ENCODE peak calls at places on chromosomes 5 and 9, in ten cellular contexts. X is T-helper 17 cell; Y is bronchial epithelial cell; F is GM23248; I is activated CD8-positive, alpha-beta T cell treated with anti-CD3 and anti-CD28 coated beads for 36 hours; V is T-helper 2 cell; R is caudate nucleus; W is adipocyte; N is NCI-H510A treated with DMSO at 0.1 percent for 48 hours; E is cardiac septum. U is an unnamed sample.

GRCh38 chr5:14063117-14063516 is 80.0 kb upstream of the TRIO start:
- DNase-seq in W (peak; percentile 19), X (no peak), F (peak; percentile 61), N (no peak), V (no peak), E (no peak), Y (peak; percentile 23), I (no peak), R (no peak), U (no peak)

GRCh38 chr9:77163889-77164288 is 13.4 kb upstream of the VPS13A start:
- DNase-seq in X (no peak), F (peak; percentile 91), W (peak; percentile 71), I (no peak), E (no peak), R (no peak), V (no peak), N (no peak), Y (peak; percentile 87), U (no peak)

GRCh38 chr5:23136958-23137357 is 283.8 kb upstream of the CDH12 start:
- DNase-seq in X (no peak), E (no peak), R (no peak), W (no peak), I (no peak), Y (no peak), F (no peak), N (no peak), V (no peak), U (no peak)

GRCh38 chr5:7815757-7816534 is 35.0 kb downstream of the CFAP90 start:
- DNase-seq in F (peak; percentile 81), X (peak; percentile 49), E (peak; percentile 89), W (peak; percentile 58), N (peak; percentile 69), I (peak; percentile 76), Y (peak; percentile 15), R (peak; percentile 34), V (peak; percentile 42), U (peak; percentile 26)

GRCh38 chr5:175772747-175773533 is 98.4 kb upstream of the CPLX2 start:
- DNase-seq in E (no peak), N (no peak), V (no peak), Y (no peak), W (no peak), I (no peak), X (no peak), F (no peak), R (no peak), U (no peak)

GRCh38 chr9:21558627-21559401 is 76.7 kb upstream of the IFNE start:
- DNase-seq in W (peak; percentile 65), X (no peak), I (peak; percentile 27), F (peak; percentile 70), R (no peak), E (no peak), N (no peak), Y (peak; percentile 20), V (no peak), U (no peak)

GRCh38 chr5:98772415-98773213 is 849 bp upstream of the RGMB start:
- DNase-seq in W (peak; percentile 91), F (peak; percentile 56), Y (peak; percentile 86), X (peak; percentile 53), V (peak; percentile 65), R (peak; percentile 75), E (no peak), I (peak; percentile 61), N (peak; percentile 64), U (peak; percentile 81)

GRCh38 chr9:129815278-129815677 is 8.7 kb downstream of the TOR1A start:
- DNase-seq in X (no peak), F (no peak), Y (no peak), W (no peak), E (no peak), R (no peak), V (no peak), N (no peak), I (no peak), U (no peak)

GRCh38 chr9:270657-271237 is 56.1 kb downstream of the DOCK8 start:
- DNase-seq in F (no peak), I (no peak), N (no peak), Y (no peak), W (no peak), R (no peak), X (no peak), E (no peak), V (no peak), U (no peak)

GRCh38 chr5:151038801-151039238 is 18.4 kb downstream of the GPX3 start:
- DNase-seq in I (peak; percentile 56), Y (peak; percentile 85), E (no peak), R (peak; percentile 55), V (no peak), F (peak; percentile 81), X (no peak), N (no peak), W (no peak), U (no peak)

GRCh38 chr5:82909816-82910215 is 167.4 kb downstream of the TMEM167A start:
- DNase-seq in I (no peak), Y (no peak), V (no peak), W (no peak), R (no peak), E (no peak), N (no peak), X (no peak), F (no peak), U (no peak)

GRCh38 chr5:139561655-139562451 is 714 bp downstream of the UBE2D2 start:
- DNase-seq in I (peak; percentile 63), X (no peak), N (peak; percentile 53), Y (peak; percentile 29), F (peak; percentile 73), E (peak; percentile 77), R (peak; percentile 39), W (peak; percentile 76), V (no peak), U (no peak)

GRCh38 chr5:53942724-53943123 is 367.6 kb downstream of the ARL15 start:
- DNase-seq in F (peak; percentile 28), N (no peak), E (no peak), V (no peak), Y (peak; percentile 72), X (no peak), W (no peak), R (no peak), I (no peak), U (no peak)

GRCh38 chr5:35803221-35803651 is 53.5 kb upstream of the IL7R start:
- DNase-seq in V (no peak), N (no peak), F (peak; percentile 87), I (no peak), X (no peak), R (peak; percentile 47), Y (no peak), E (no peak), W (peak; percentile 73), U (peak; percentile 10)

GRCh38 chr5:115284021-115284420 is 12.4 kb downstream of the CCDC112 start:
- DNase-seq in W (no peak), X (no peak), I (no peak), Y (no peak), R (no peak), V (no peak), F (no peak), N (no peak), E (no peak), U (no peak)

GRCh38 chr5:9423611-9424010 is 122.3 kb downstream of the SEMA5A start:
- DNase-seq in R (no peak), E (no peak), I (no peak), F (peak; percentile 63), W (peak; percentile 31), N (no peak), Y (no peak), X (no peak), V (no peak), U (no peak)

GRCh38 chr5:126965487-126965886 is 64.9 kb downstream of the MARCHF3 start:
- DNase-seq in I (no peak), E (no peak), N (no peak), W (no peak), X (no peak), Y (peak; percentile 22), F (peak; percentile 4), R (no peak), V (no peak), U (no peak)

GRCh38 chr5:166961028-166961427 is 1330.4 kb upstream of the WWC1 start:
- DNase-seq in V (no peak), I (no peak), Y (no peak), R (no peak), W (no peak), X (no peak), E (no peak), F (peak; percentile 3), N (no peak), U (peak; percentile 17)

GRCh38 chr5:57488308-57488955 is 5.8 kb upstream of the ACTBL2 start:
- DNase-seq in Y (peak; percentile 49), R (no peak), E (no peak), X (no peak), I (no peak), N (no peak), V (no peak), W (no peak), F (peak; percentile 73), U (no peak)

GRCh38 chr9:93907551-93908199 is 47.5 kb downstream of the BARX1 start:
- DNase-seq in V (no peak), I (no peak), N (no peak), E (peak; percentile 20), R (no peak), F (no peak), Y (no peak), X (no peak), W (no peak), U (no peak)

GRCh38 chr5:77560677-77561263 is 68.7 kb upstream of the WDR41 start:
- DNase-seq in R (no peak), W (peak; percentile 72), E (no peak), V (no peak), F (peak; percentile 70), Y (peak; percentile 51), N (peak; percentile 20), I (no peak), X (no peak), U (peak; percentile 40)

GRCh38 chr9:135126480-135127187 is 39.2 kb downstream of the OLFM1 start:
- DNase-seq in F (peak; percentile 73), E (no peak), V (no peak), I (no peak), W (no peak), N (no peak), R (no peak), X (no peak), Y (no peak), U (no peak)

GRCh38 chr9:112751059-112751795 is 667 bp downstream of the SNX30 start:
- DNase-seq in I (peak; percentile 73), E (peak; percentile 78), V (peak; percentile 13), N (peak; percentile 49), W (peak; percentile 78), Y (peak; percentile 45), X (peak; percentile 22), F (peak; percentile 77), R (no peak), U (no peak)

GRCh38 chr9:13513710-13514444 is 234.4 kb upstream of the MPDZ start:
- DNase-seq in V (no peak), E (no peak), N (peak; percentile 75), W (peak; percentile 64), I (no peak), Y (peak; percentile 88), X (no peak), R (no peak), F (peak; percentile 17), U (no peak)

GRCh38 chr9:77833686-77834429 is 185.7 kb upstream of the GNA14 start:
- DNase-seq in I (no peak), X (no peak), E (no peak), F (peak; percentile 40), Y (no peak), V (no peak), W (peak; percentile 49), R (no peak), N (no peak), U (no peak)